ENCODE peak calls at places on chromosomes 12 and 14, in four cellular contexts. O is endodermal cell, K is ascending aorta, R is pancreas. F is an unnamed sample.

GRCh38 chr12:4284306-4284705 is 10.7 kb downstream of the CCND2 start:
- DNase-seq in O (peak), K (peak), R (no peak), F (no peak)

GRCh38 chr14:59184396-59184795 is 4.1 kb upstream of the DAAM1 start:
- DNase-seq in O (no peak), K (no peak), R (no peak), F (no peak)

GRCh38 chr14:104588066-104588857 is 8.7 kb downstream of the C14orf180 start:
- DNase-seq in O (no peak), K (no peak), R (no peak), F (no peak)

GRCh38 chr14:67650694-67651093 is 23.7 kb downstream of the VTI1B start:
- DNase-seq in O (no peak), K (no peak), R (no peak), F (no peak)

GRCh38 chr12:6852651-6853354 is 853 bp downstream of the USP5 start:
- DNase-seq in O (peak), K (peak), R (no peak), F (peak)

GRCh38 chr12:32611986-32612385 is 67.1 kb upstream of the DNM1L start:
- DNase-seq in O (no peak), K (no peak), R (no peak), F (no peak)

GRCh38 chr14:22570132-22570949 is 18.7 kb downstream of the DAD1 start:
- DNase-seq in O (peak), K (peak), R (no peak), F (peak)

GRCh38 chr14:76698631-76699030 is 62.6 kb upstream of the VASH1 start:
- DNase-seq in O (no peak), K (no peak), R (no peak), F (no peak)

GRCh38 chr12:119681139-119681538 is 13.2 kb downstream of the PRKAB1 start:
- DNase-seq in O (no peak), K (no peak), R (no peak), F (no peak)

GRCh38 chr14:27002179-27002578 is 404.3 kb upstream of the NOVA1 start:
- DNase-seq in O (no peak), K (no peak), R (no peak), F (no peak)

GRCh38 chr14:97276573-97276972 is 479.4 kb downstream of the VRK1 start:
- DNase-seq in O (no peak), K (no peak), R (no peak), F (peak)

GRCh38 chr12:109987615-109988014 is 8.6 kb downstream of the GIT2 start:
- DNase-seq in O (no peak), K (no peak), R (no peak), F (no peak)

GRCh38 chr14:31256534-31257243 is 49.1 kb upstream of the HECTD1 start:
- DNase-seq in O (no peak), K (peak), R (no peak), F (no peak)

GRCh38 chr14:104973215-104974145 is 4.7 kb downstream of the AHNAK2 start:
- DNase-seq in O (peak), K (peak), R (peak), F (no peak)

GRCh38 chr12:30985814-30986452 is 59.4 kb downstream of the TSPAN11 start:
- DNase-seq in O (peak), K (no peak), R (peak), F (peak)

GRCh38 chr12:1527789-1528188 is 66.6 kb downstream of the FBXL14 start:
- DNase-seq in O (peak), K (no peak), R (no peak), F (no peak)

GRCh38 chr14:52596861-52597260 is 44.2 kb downstream of the GPR137C start:
- DNase-seq in O (no peak), K (no peak), R (no peak), F (no peak)

GRCh38 chr14:65703996-65704395 is 291.5 kb downstream of the FUT8 start:
- DNase-seq in O (no peak), K (no peak), R (no peak), F (no peak)

GRCh38 chr14:91402278-91403068 is 15.1 kb downstream of the CCDC88C start:
- DNase-seq in O (no peak), K (no peak), R (no peak), F (peak)

GRCh38 chr14:23023500-23024152 is 11.1 kb downstream of the PSMB5 start:
- DNase-seq in O (no peak), K (peak), R (no peak), F (no peak)

GRCh38 chr12:90909069-90909676 is 45.8 kb downstream of the CCER1 start:
- DNase-seq in O (peak), K (no peak), R (no peak), F (no peak)

GRCh38 chr14:99685061-99685995 is 1.2 kb downstream of the CYP46A1 start:
- DNase-seq in O (peak), K (peak), R (peak), F (no peak)

GRCh38 chr12:94207467-94208432 is 59.4 kb downstream of the PLXNC1 start:
- DNase-seq in O (peak), K (no peak), R (no peak), F (no peak)

GRCh38 chr12:57730336-57731067 is 8.0 kb downstream of the AGAP2 start:
- DNase-seq in O (peak), K (peak), R (no peak), F (no peak)

GRCh38 chr14:52079239-52079956 is 10.5 kb upstream of the NID2 start:
- DNase-seq in O (no peak), K (no peak), R (no peak), F (no peak)

GRCh38 chr12:9244894-9245293 is 36.7 kb upstream of the PZP start:
- DNase-seq in O (no peak), K (no peak), R (no peak), F (no peak)

GRCh38 chr14:21686468-21686867 is 12.8 kb upstream of the OR4E1 start:
- DNase-seq in O (no peak), K (no peak), R (no peak), F (no peak)

GRCh38 chr12:71161575-71161974 is 3.8 kb upstream of the TSPAN8 start:
- DNase-seq in O (no peak), K (no peak), R (no peak), F (no peak)

GRCh38 chr14:99822166-99822527 is 28.9 kb downstream of the EML1 start:
- DNase-seq in O (no peak), K (no peak), R (no peak), F (no peak)

GRCh38 chr14:100629098-100629497 is 41.9 kb upstream of the BEGAIN start:
- DNase-seq in O (no peak), K (no peak), R (no peak), F (no peak)

GRCh38 chr12:110174373-110174996 is 50.3 kb downstream of the IFT81 start:
- DNase-seq in O (no peak), K (no peak), R (no peak), F (no peak)

GRCh38 chr14:104820669-104821228 is 19.8 kb downstream of the ZBTB42 start:
- DNase-seq in O (peak), K (no peak), R (peak), F (no peak)

GRCh38 chr12:93990832-93991748 is 157.3 kb upstream of the PLXNC1 start:
- DNase-seq in O (peak), K (no peak), R (no peak), F (no peak)

GRCh38 chr12:120726510-120726793 is 826 bp downstream of the ACADS start:
- DNase-seq in O (no peak), K (no peak), R (no peak), F (no peak)
- H3K4me3 ChIP-seq in O (peak), K (peak), R (peak), F (peak)

DNA sequence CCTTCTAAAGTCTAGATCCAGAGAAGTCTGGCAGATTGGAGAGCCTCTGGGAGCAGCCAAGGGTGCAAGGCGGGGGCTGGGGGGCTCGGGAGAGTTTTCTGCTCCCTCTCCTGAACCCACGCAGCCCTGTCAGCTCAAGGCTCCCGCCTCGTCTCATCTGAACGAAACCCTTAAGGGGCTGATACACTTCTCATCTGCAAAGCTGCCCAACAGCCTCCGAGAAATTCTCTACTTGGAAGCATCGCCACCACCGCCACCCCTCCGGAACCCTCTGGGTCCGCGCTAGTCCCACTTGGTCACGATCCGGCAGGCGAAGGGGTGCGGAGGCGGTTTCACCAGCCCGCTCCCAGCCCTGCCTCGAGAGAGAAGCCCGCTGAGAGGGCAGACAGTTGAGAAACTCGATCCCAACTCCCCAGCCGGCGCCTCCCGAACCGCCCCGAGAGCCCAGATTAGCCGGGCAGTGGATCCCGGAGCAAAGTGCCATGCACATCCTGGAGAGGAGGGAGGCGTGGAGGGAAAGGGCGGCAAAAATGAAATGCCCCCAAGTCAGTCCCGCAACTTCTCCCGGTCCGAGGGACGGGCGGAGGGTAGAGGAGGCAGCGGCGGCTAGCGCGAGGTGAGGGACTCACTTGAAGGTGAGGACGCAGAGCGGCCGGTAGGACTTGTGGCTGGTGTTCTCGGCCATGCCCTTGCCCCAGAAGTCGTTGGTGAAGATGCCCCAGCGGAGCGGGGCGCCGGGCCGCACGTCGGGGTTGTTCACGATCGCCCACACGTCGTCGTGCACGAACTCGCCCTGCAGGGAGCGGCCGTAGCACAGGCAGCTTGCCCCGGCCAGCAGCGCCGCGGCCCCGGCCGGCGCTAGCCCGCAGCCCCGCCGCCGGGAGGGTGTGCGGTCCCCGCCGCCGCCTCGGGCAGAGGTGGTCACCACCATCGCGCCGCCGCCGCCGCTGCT is 645 bp downstream of the TMTC1 start:
- DNase-seq in O (peak), K (peak), R (peak), F (no peak)
- H3K4me3 ChIP-seq in O (peak), K (peak), R (peak), F (no peak)

GRCh38 chr12:115450017-115450416 is 766.0 kb upstream of the TBX3 start:
- DNase-seq in O (peak), K (no peak), R (no peak), F (no peak)

GRCh38 chr12:115452751-115453281 is 768.8 kb upstream of the TBX3 start:
- DNase-seq in O (peak), K (no peak), R (no peak), F (no peak)

GRCh38 chr12:115450710-115451109 is 766.7 kb upstream of the TBX3 start:
- DNase-seq in O (no peak), K (no peak), R (no peak), F (no peak)

GRCh38 chr12:115451785-115452736 is 768.1 kb upstream of the TBX3 start:
- DNase-seq in O (peak), K (no peak), R (peak), F (peak)

GRCh38 chr12:115451151-115451784 is 767.3 kb upstream of the TBX3 start:
- DNase-seq in O (peak), K (no peak), R (no peak), F (no peak)
- H3K4me3 ChIP-seq in O (peak), K (peak), R (no peak), F (peak)

DNA sequence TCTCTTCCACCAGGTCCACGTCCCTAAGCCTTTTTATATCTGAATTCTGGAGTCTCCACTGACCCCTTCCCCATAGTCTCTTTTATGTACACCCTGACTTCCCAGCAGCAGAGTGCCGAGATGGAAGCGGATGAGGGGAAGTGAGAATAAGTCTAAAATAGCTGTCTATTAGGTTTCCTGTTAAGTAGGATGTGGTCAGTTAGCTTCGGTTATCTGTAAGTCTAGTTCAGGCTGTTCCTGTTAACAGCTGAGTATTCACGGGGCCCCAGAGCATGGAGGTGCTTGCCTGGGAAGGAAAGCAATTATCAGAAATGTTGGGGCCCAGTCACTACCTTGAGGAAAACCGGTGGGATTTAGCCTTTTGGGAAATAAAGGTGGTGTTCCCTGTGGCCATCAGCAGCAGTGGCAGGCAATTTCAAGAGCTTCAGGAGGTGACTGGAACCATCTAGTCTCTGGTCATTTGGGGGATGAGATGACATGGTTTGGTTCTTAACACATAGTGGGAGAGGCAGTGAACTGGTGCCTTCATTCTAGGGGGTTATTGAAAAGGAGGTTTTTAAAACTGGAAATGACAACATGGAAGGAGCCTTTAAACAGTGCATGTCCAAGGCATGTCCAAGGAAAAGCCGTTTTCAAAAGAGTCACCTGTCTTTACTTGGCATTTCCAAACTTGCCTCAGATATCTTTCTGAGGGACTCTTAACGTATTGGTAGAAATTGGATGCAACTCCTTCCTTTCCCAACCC is 21.8 kb downstream of the CHST11 start:
- DNase-seq in O (no peak), K (no peak), R (no peak), F (peak)
- H3K4me3 ChIP-seq in O (no peak), K (no peak), R (no peak), F (peak)

GRCh38 chr14:69044296-69044695 is 65.2 kb upstream of the ACTN1 start:
- DNase-seq in O (no peak), K (no peak), R (no peak), F (no peak)

GRCh38 chr14:69043007-69043444 is 63.9 kb upstream of the ACTN1 start:
- DNase-seq in O (no peak), K (peak), R (peak), F (no peak)

GRCh38 chr14:69043598-69044267 is 64.6 kb upstream of the ACTN1 start:
- DNase-seq in O (no peak), K (peak), R (no peak), F (no peak)

GRCh38 chr14:69041783-69042182 is 62.7 kb upstream of the ACTN1 start:
- DNase-seq in O (no peak), K (no peak), R (no peak), F (no peak)

DNA sequence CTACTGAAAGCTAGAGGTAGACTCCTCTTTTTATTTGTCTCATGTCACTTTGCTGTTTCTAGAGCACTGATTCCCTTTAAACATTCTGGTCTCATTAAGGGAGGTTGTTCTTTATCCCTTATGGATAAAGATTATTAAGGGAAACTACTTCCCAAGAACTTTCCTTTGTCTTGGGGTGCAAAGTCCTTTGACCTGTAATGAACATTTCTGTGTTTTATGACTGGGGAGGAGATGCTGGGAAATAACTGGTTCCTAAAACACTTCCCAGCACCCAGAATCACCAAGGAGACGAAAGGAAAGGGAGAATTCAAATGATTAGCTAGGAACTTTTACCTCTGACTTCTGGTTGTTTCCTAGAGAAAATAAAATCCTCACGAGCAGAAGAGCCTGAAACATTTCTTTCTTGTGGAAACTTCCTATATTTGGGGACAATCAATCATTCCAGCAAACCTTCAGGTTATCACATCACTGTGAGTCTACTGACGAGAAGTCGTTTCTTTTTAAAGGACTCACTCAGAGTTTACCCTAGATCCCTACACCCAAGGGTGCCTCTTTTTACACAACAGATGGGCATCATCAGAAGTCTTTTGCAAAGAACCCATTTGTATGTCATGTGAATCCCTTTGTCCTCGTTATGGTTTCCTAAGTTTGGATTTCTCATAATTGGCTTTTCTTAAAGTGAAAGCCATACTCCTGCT is 63.4 kb upstream of the ACTN1 start:
- DNase-seq in O (no peak), K (no peak), R (no peak), F (no peak)
- H3K4me3 ChIP-seq in O (no peak), K (peak), R (no peak), F (no peak)

DNA sequence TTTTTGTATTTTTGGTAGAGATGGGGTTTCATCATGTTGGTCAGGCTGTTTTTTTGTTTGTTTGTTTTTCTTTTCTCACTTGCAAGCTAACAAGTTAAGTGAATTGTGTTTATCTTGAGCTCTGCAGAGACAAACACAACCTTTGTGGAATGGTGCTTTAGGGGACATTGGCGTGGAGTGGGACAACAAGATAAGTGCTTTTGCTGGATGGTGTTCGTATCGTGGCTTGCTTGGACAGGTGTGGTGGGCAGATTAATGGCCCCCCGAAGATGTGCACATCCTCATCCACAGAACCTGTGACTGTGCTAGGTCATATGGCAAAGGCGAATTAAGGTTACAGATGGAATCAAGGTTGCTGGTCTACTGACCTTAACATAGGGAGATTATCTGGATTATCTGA is 7.0 kb downstream of the MLXIP start:
- DNase-seq in O (no peak), K (no peak), R (no peak), F (no peak)
- H3K4me3 ChIP-seq in O (no peak), K (no peak), R (no peak), F (no peak)

GRCh38 chr12:68539615-68539952 is 71.1 kb upstream of the RAP1B start:
- DNase-seq in O (no peak), K (no peak), R (no peak), F (no peak)
- H3K4me3 ChIP-seq in O (peak), K (peak), R (no peak), F (no peak)

F was measured in Jurkat, Clone E6-1.